ENCODE peak calls at places on chromosomes 3 and 15, in nine cellular contexts. Y is PC-9; O is activated T-helper 2 cell treated with anti-CD3 and anti-CD28 coated beads, Interferon-gamma antibody, Interleukin-2, Interleukin-4, amounts not matched to agents 10 μg/mL and 5 μg/mL and 100 μg/mL, durations not matched to agents 14 hours and 24 hours and 36 hours; X is astrocyte of the cerebellum; K is NCI-H1105 treated with DMSO at 0.1 percent for 48 hours; E is endothelial cell; G is retina; U is HTR-8/SVneo; N is ACHN. W is an unnamed sample.

GRCh38 chr3:51942603-51943450 is 664 bp downstream of the PARP3 start:
- DNase-seq in Y (peak), O (peak), X (no peak), K (no peak), E (no peak), G (no peak), U (peak), N (peak), W (peak)

GRCh38 chr3:169669816-169670215 is 6.3 kb upstream of the MECOM start:
- DNase-seq in Y (no peak), O (no peak), X (no peak), K (no peak), E (no peak), G (no peak), U (no peak), N (no peak), W (no peak)

GRCh38 chr15:70054884-70055387 is 42.8 kb downstream of the TLE3 start:
- DNase-seq in Y (no peak), O (no peak), X (no peak), K (no peak), E (no peak), G (no peak), U (no peak), N (no peak), W (no peak)

GRCh38 chr3:57592306-57592705 is 4.8 kb downstream of the ARF4 start:
- DNase-seq in Y (no peak), O (no peak), X (no peak), K (no peak), E (no peak), G (no peak), U (no peak), N (no peak), W (no peak)

GRCh38 chr3:43296565-43296964 is 10.2 kb downstream of the SNRK start:
- DNase-seq in Y (no peak), O (peak), X (no peak), K (no peak), E (no peak), G (no peak), U (no peak), N (no peak), W (no peak)

GRCh38 chr15:77031376-77032050 is 36.6 kb downstream of the PSTPIP1 start:
- DNase-seq in Y (peak), O (no peak), X (no peak), K (no peak), E (peak), G (peak), U (no peak), N (no peak), W (no peak)

GRCh38 chr3:193788189-193788946 is 195.4 kb downstream of the OPA1 start:
- DNase-seq in Y (peak), O (no peak), X (peak), K (peak), E (peak), G (peak), U (peak), N (peak), W (peak)

GRCh38 chr3:53885239-53885638 is 3.3 kb upstream of the ACTR8 start:
- DNase-seq in Y (no peak), O (no peak), X (no peak), K (no peak), E (no peak), G (no peak), U (no peak), N (no peak), W (no peak)

GRCh38 chr15:69679623-69680228 is 227.1 kb downstream of the RPLP1 start:
- DNase-seq in Y (no peak), O (peak), X (no peak), K (no peak), E (no peak), G (no peak), U (no peak), N (no peak), W (no peak)

W was measured in fibroblast of the conjunctiva.